ENCODE peak calls at places on chromosomes 11 and 22, in eight cellular contexts. One of them, this sample, is unnamed.

GRCh38 chr11:104968365-104968855 is at the start of gene CASP4:
- DNase-seq in coronary artery: no peak
- DNase-seq in pancreas: peak; percentile 19
- DNase-seq in RWPE1: peak; percentile 64
- DNase-seq in H1: no peak
- DNase-seq in fibroblast of lung: peak; percentile 87
- DNase-seq in heart right ventricle: peak; percentile 49
- DNase-seq in brain microvascular endothelial cell: peak; percentile 32
- DNase-seq in this sample: no peak

GRCh38 chr11:3022300-3022967 is 30.3 kb upstream of the NAP1L4 start:
- DNase-seq in coronary artery: no peak
- DNase-seq in pancreas: no peak
- DNase-seq in RWPE1: no peak
- DNase-seq in H1: no peak
- DNase-seq in fibroblast of lung: peak; percentile 74
- DNase-seq in heart right ventricle: no peak
- DNase-seq in brain microvascular endothelial cell: peak; percentile 66
- DNase-seq in this sample: no peak

GRCh38 chr11:125376117-125376516 is 119.9 kb downstream of the FEZ1 start:
- DNase-seq in coronary artery: peak; percentile 91
- DNase-seq in pancreas: peak; percentile 66
- DNase-seq in RWPE1: peak; percentile 32
- DNase-seq in H1: no peak
- DNase-seq in fibroblast of lung: no peak
- DNase-seq in heart right ventricle: peak; percentile 83
- DNase-seq in brain microvascular endothelial cell: no peak
- DNase-seq in this sample: no peak

GRCh38 chr11:29005401-29005980 is 897.3 kb downstream of the METTL15 start:
- DNase-seq in coronary artery: no peak
- DNase-seq in pancreas: no peak
- DNase-seq in RWPE1: no peak
- DNase-seq in H1: no peak
- DNase-seq in fibroblast of lung: no peak
- DNase-seq in heart right ventricle: no peak
- DNase-seq in brain microvascular endothelial cell: no peak
- DNase-seq in this sample: no peak

GRCh38 chr11:22433066-22433450 is 94.9 kb downstream of the SLC17A6 start:
- DNase-seq in coronary artery: no peak
- DNase-seq in pancreas: no peak
- DNase-seq in RWPE1: no peak
- DNase-seq in H1: no peak
- DNase-seq in fibroblast of lung: no peak
- DNase-seq in heart right ventricle: no peak
- DNase-seq in brain microvascular endothelial cell: peak; percentile 0
- DNase-seq in this sample: no peak

GRCh38 chr22:39311592-39312400 is 7.6 kb downstream of the RPL3 start:
- DNase-seq in coronary artery: no peak
- DNase-seq in pancreas: peak; percentile 43
- DNase-seq in RWPE1: no peak
- DNase-seq in H1: no peak
- DNase-seq in fibroblast of lung: no peak
- DNase-seq in heart right ventricle: no peak
- DNase-seq in brain microvascular endothelial cell: no peak
- DNase-seq in this sample: no peak

GRCh38 chr11:60852639-60853468 is 2.9 kb downstream of the PTGDR2 start:
- DNase-seq in coronary artery: no peak
- DNase-seq in pancreas: peak; percentile 34
- DNase-seq in RWPE1: no peak
- DNase-seq in H1: no peak
- DNase-seq in fibroblast of lung: no peak
- DNase-seq in heart right ventricle: no peak
- DNase-seq in brain microvascular endothelial cell: no peak
- DNase-seq in this sample: no peak

GRCh38 chr11:74559110-74559933 is 33.1 kb upstream of the POLD3 start:
- DNase-seq in coronary artery: no peak
- DNase-seq in pancreas: no peak
- DNase-seq in RWPE1: no peak
- DNase-seq in H1: no peak
- DNase-seq in fibroblast of lung: no peak
- DNase-seq in heart right ventricle: peak; percentile 40
- DNase-seq in brain microvascular endothelial cell: no peak
- DNase-seq in this sample: no peak

GRCh38 chr11:33802414-33802950 is 28.2 kb upstream of the FBXO3 start:
- DNase-seq in coronary artery: no peak
- DNase-seq in pancreas: peak; percentile 73
- DNase-seq in RWPE1: no peak
- DNase-seq in H1: peak; percentile 67
- DNase-seq in fibroblast of lung: peak; percentile 88
- DNase-seq in heart right ventricle: peak; percentile 46
- DNase-seq in brain microvascular endothelial cell: peak; percentile 89
- DNase-seq in this sample: peak; percentile 29

GRCh38 chr22:36443198-36443770 is 38.2 kb downstream of the TXN2 start:
- DNase-seq in coronary artery: no peak
- DNase-seq in pancreas: no peak
- DNase-seq in RWPE1: no peak
- DNase-seq in H1: no peak
- DNase-seq in fibroblast of lung: peak; percentile 41
- DNase-seq in heart right ventricle: no peak
- DNase-seq in brain microvascular endothelial cell: no peak
- DNase-seq in this sample: no peak

GRCh38 chr11:36953986-36954385 is 355.9 kb upstream of the RAG2 start:
- DNase-seq in coronary artery: no peak
- DNase-seq in pancreas: no peak
- DNase-seq in RWPE1: no peak
- DNase-seq in H1: no peak
- DNase-seq in fibroblast of lung: peak; percentile 1
- DNase-seq in heart right ventricle: no peak
- DNase-seq in brain microvascular endothelial cell: no peak
- DNase-seq in this sample: no peak

GRCh38 chr11:19447150-19447566 is 206.4 kb upstream of the E2F8 start:
- DNase-seq in coronary artery: no peak
- DNase-seq in pancreas: no peak
- DNase-seq in RWPE1: no peak
- DNase-seq in H1: no peak
- DNase-seq in fibroblast of lung: no peak
- DNase-seq in heart right ventricle: no peak
- DNase-seq in brain microvascular endothelial cell: no peak
- DNase-seq in this sample: no peak

GRCh38 chr22:40040927-40041326 is 46.2 kb downstream of the FAM83F start:
- DNase-seq in coronary artery: peak; percentile 64
- DNase-seq in pancreas: peak; percentile 36
- DNase-seq in RWPE1: no peak
- DNase-seq in H1: no peak
- DNase-seq in fibroblast of lung: peak; percentile 79
- DNase-seq in heart right ventricle: peak; percentile 58
- DNase-seq in brain microvascular endothelial cell: peak; percentile 47
- DNase-seq in this sample: peak; percentile 62

GRCh38 chr11:7512525-7513209 is 1.1 kb upstream of the PPFIBP2 start:
- DNase-seq in coronary artery: peak; percentile 90
- DNase-seq in pancreas: peak; percentile 47
- DNase-seq in RWPE1: no peak
- DNase-seq in H1: no peak
- DNase-seq in fibroblast of lung: peak; percentile 49
- DNase-seq in heart right ventricle: peak; percentile 84
- DNase-seq in brain microvascular endothelial cell: no peak
- DNase-seq in this sample: peak; percentile 71

GRCh38 chr11:7513210-7514098 is at the start of gene PPFIBP2:
- DNase-seq in coronary artery: peak; percentile 93
- DNase-seq in pancreas: peak; percentile 85
- DNase-seq in RWPE1: peak; percentile 90
- DNase-seq in H1: no peak
- DNase-seq in fibroblast of lung: peak; percentile 61
- DNase-seq in heart right ventricle: peak; percentile 81
- DNase-seq in brain microvascular endothelial cell: peak; percentile 25
- DNase-seq in this sample: peak; percentile 71

GRCh38 chr11:7515544-7515943 is 1.7 kb downstream of the PPFIBP2 start:
- DNase-seq in coronary artery: peak; percentile 52
- DNase-seq in pancreas: no peak
- DNase-seq in RWPE1: no peak
- DNase-seq in H1: no peak
- DNase-seq in fibroblast of lung: no peak
- DNase-seq in heart right ventricle: no peak
- DNase-seq in brain microvascular endothelial cell: no peak
- DNase-seq in this sample: no peak

GRCh38 chr11:7514099-7514725 is 413 bp downstream of the PPFIBP2 start:
- DNase-seq in coronary artery: no peak
- DNase-seq in pancreas: no peak
- DNase-seq in RWPE1: no peak
- DNase-seq in H1: no peak
- DNase-seq in fibroblast of lung: no peak
- DNase-seq in heart right ventricle: no peak
- DNase-seq in brain microvascular endothelial cell: no peak
- DNase-seq in this sample: peak; percentile 50

DNA sequence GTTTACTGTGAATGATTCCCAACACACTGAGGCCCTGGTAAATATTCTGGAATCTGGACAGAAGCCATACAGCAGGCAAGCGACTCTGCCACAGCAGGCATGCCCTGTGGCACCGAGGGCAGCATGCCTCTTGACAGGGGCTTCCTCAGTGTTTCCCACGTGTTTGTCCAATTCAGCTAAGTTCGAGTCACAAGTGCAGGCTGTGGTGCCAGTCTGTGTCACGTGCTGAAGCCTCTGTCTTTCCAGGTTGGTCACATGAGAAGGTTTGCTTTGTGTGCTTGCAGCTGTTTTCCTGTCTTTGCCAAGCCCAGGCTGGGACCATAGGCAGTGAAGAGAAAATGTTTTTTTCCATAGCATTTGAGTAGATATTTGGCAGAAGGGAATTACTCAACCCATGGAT is 2.4 kb upstream of the PPFIBP2 start:
- DNase-seq in coronary artery: peak; percentile 77
- DNase-seq in pancreas: peak; percentile 75
- DNase-seq in RWPE1: no peak
- DNase-seq in H1: no peak
- DNase-seq in fibroblast of lung: no peak
- DNase-seq in heart right ventricle: peak; percentile 72
- DNase-seq in brain microvascular endothelial cell: no peak
- DNase-seq in this sample: peak; percentile 31
- H3K27ac ChIP-seq in coronary artery: peak overlapping the region; percentile 86
- H3K27ac ChIP-seq in pancreas: peak overlapping the region; percentile 89
- H3K27ac ChIP-seq in RWPE1: no peak overlapping the region
- H3K27ac ChIP-seq in H1: no peak overlapping the region
- H3K27ac ChIP-seq in fibroblast of lung: no peak overlapping the region
- H3K27ac ChIP-seq in heart right ventricle: peak overlapping the region; percentile 93
- H3K27ac ChIP-seq in brain microvascular endothelial cell: no peak overlapping the region
- H3K27ac ChIP-seq in this sample: peak overlapping the region; percentile 97

DNA sequence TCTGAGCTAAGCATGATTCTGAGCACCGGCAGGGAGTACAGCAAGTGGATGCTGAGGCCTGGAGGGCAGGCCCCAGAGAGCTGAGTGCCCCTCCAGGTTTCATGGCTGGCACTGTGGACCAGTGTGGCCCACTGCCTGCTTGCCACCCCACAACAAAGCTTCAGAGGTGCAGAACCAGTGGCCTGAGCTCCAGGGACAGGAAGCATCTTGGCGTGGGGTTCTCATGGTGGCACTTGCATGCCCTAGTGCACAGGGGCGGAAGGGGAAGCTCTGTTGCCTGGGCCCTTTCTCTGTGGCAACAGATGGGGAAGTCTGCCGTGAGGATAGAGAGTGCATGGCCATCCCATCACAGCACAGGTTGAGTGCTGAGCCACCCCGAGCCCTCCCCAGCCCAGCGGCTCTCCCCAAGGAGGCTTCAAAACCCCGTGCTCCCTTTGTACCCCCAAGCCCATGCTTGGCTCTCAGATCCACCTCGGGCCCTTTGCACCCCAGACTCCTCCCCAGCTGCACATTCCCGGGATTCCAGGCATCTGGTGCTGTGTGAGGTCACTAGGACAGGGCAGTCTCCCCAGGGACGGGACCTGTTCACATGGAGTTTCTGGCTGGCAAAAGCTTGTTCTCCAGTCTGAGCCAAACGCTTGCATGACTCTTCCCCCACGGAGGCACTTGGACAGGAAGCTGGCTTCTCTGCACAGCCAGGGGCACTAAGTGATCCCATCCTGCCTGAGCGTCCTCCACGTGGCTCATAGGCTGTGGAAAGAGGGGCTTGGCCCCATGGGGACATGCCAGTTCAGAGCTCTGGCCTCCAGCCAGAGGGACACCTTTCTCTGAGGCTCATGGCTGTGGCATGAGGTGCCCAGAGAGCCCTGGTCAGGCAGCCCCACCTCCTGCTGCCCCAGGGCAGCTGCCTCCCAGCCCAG is 4.2 kb downstream of the SLC25A1 start:
- DNase-seq in coronary artery: peak; percentile 81
- DNase-seq in pancreas: peak; percentile 34
- DNase-seq in RWPE1: peak; percentile 17
- DNase-seq in H1: peak; percentile 49
- DNase-seq in fibroblast of lung: peak; percentile 58
- DNase-seq in heart right ventricle: no peak
- DNase-seq in brain microvascular endothelial cell: peak; percentile 50
- DNase-seq in this sample: no peak
- H3K27ac ChIP-seq in coronary artery: no peak overlapping the region
- H3K27ac ChIP-seq in pancreas: no peak overlapping the region
- H3K27ac ChIP-seq in RWPE1: peak overlapping the region; percentile 96
- H3K27ac ChIP-seq in H1: peak overlapping the region; percentile 59
- H3K27ac ChIP-seq in fibroblast of lung: peak overlapping the region; percentile 63
- H3K27ac ChIP-seq in heart right ventricle: no peak overlapping the region
- H3K27ac ChIP-seq in brain microvascular endothelial cell: peak overlapping the region; percentile 14
- H3K27ac ChIP-seq in this sample: no peak overlapping the region

GRCh38 chr11:69636870-69637600 is 3.9 kb upstream of the CCND1 start:
- DNase-seq in coronary artery: peak; percentile 72
- DNase-seq in pancreas: no peak
- DNase-seq in RWPE1: no peak
- DNase-seq in H1: no peak
- DNase-seq in fibroblast of lung: no peak
- DNase-seq in heart right ventricle: no peak
- DNase-seq in brain microvascular endothelial cell: no peak
- DNase-seq in this sample: no peak
- H3K27ac ChIP-seq in coronary artery: peak overlapping the region; percentile 47
- H3K27ac ChIP-seq in pancreas: peak overlapping the region; percentile 21
- H3K27ac ChIP-seq in RWPE1: no peak overlapping the region
- H3K27ac ChIP-seq in H1: no peak overlapping the region
- H3K27ac ChIP-seq in fibroblast of lung: peak overlapping the region; percentile 93
- H3K27ac ChIP-seq in heart right ventricle: no peak overlapping the region
- H3K27ac ChIP-seq in brain microvascular endothelial cell: no peak overlapping the region
- H3K27ac ChIP-seq in this sample: peak overlapping the region; percentile 21

DNA sequence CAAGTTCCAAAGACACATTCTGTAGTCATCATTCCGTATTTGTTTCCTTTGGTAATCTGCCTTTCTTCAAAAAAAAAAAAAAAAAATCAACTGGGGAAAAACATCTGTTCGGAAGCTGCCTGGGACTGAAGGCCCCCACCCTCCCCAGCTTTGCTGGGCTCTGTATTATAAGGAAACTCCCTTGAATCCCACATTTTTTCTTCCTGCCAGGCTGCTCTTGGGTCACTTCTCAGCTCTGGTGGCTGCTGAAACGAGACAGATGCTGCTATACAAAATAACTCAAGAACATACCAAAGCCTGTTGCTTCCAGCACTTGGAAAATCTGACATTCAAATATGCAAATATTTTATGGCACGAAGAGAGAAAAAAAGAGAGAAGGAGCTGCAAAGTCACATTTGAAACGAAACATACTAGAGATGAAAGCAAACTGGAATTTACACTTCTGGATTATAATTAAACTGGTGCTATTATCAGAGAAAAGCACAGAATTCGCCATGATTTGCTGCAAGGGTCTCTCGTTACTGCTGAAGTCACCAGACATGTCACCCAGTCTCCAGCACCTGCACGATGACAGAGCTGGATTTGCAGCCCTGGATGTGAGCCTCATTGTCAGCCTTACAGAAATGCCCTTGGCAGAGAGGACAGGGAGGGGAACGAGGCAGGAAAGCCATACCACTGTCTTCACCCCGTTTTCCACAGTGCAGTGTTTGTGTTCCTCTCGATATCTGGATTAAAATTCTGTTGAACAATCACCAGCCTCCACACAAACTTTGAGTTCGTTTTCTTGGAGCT is 47.8 kb upstream of the IGSF9B start:
- DNase-seq in coronary artery: no peak
- DNase-seq in pancreas: no peak
- DNase-seq in RWPE1: no peak
- DNase-seq in H1: no peak
- DNase-seq in fibroblast of lung: no peak
- DNase-seq in heart right ventricle: peak; percentile 19
- DNase-seq in brain microvascular endothelial cell: no peak
- DNase-seq in this sample: peak; percentile 19
- H3K27ac ChIP-seq in coronary artery: no peak overlapping the region
- H3K27ac ChIP-seq in pancreas: no peak overlapping the region
- H3K27ac ChIP-seq in RWPE1: no peak overlapping the region
- H3K27ac ChIP-seq in H1: no peak overlapping the region
- H3K27ac ChIP-seq in fibroblast of lung: no peak overlapping the region
- H3K27ac ChIP-seq in heart right ventricle: no peak overlapping the region
- H3K27ac ChIP-seq in brain microvascular endothelial cell: no peak overlapping the region
- H3K27ac ChIP-seq in this sample: no peak overlapping the region

This sample was measured in substantia nigra.